ENCODE peak calls at places on chromosomes 6 and 20, in five cellular contexts. Z is neuronal stem cell, N is mesenchymal stem cell, P is H9, C is H1. J is an unnamed sample.
A peak's percentile ranks its signal among the peaks of the same experiment; 100 is the strongest.

GRCh38 chr6:13760948-13761347 is 49.3 kb upstream of the RANBP9 start:
- DNase-seq in Z (no peak), N (no peak), P (no peak), C (no peak), J (no peak)

GRCh38 chr6:47343631-47344421 is 34.1 kb upstream of the TNFRSF21 start:
- DNase-seq in N (no peak), P (no peak), Z (no peak), C (no peak), J (peak; percentile 6)

GRCh38 chr20:20568604-20569205 is 143.7 kb downstream of the RALGAPA2 start:
- DNase-seq in Z (peak; percentile 35), P (no peak), C (no peak), N (peak; percentile 47), J (peak; percentile 69)

GRCh38 chr6:159701413-159701999 is 8.5 kb upstream of the SOD2 start:
- DNase-seq in P (no peak), N (peak; percentile 96), C (no peak), Z (no peak), J (peak; percentile 31)

GRCh38 chr20:24560571-24561485 is 91.4 kb downstream of the SYNDIG1 start:
- DNase-seq in N (no peak), P (no peak), C (no peak), Z (no peak), J (no peak)

GRCh38 chr6:152206072-152206818 is 398.8 kb downstream of the ESR1 start:
- DNase-seq in N (peak; percentile 33), P (peak; percentile 57), C (peak; percentile 15), Z (no peak), J (peak; percentile 58)

GRCh38 chr20:31475032-31475431 is at the start of the genes DEFB124 and REM1:
- DNase-seq in P (peak; percentile 57), Z (no peak), C (no peak), N (no peak), J (no peak)

GRCh38 chr6:159608961-159609673 is 83.9 kb downstream of the SOD2 start:
- DNase-seq in P (peak; percentile 65), C (peak; percentile 34), N (no peak), Z (no peak), J (peak; percentile 13)

GRCh38 chr6:89287351-89288028 is 27.6 kb downstream of the GABRR2 start:
- DNase-seq in N (no peak), P (no peak), Z (no peak), C (no peak), J (no peak)

GRCh38 chr6:56026461-56027180 is 151.2 kb upstream of the BMP5 start:
- DNase-seq in C (no peak), P (no peak), Z (no peak), N (no peak), J (peak; percentile 46)

GRCh38 chr20:45781391-45781931 is 10.2 kb downstream of the WFDC3 start:
- DNase-seq in C (no peak), Z (no peak), N (peak; percentile 94), P (no peak), J (no peak)

DNA sequence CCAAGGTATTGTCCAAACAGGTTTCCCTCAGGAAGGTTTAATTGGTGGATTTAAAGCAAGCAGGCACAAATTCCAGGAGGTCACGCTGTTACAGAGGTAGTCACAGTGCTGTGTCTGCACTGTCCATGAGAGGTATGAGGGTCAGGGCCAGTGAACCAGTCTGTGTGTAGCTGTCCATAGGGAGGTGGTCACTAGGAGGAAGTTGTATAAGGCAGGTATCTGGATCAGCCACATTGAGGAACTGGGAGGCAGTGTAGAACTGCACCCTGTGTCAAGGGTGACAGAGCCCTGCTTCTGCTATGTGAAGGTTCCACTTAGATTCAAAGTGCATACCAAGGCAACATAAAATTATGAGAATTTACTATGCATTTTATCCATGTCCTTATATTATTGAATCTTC is 73.3 kb downstream of the MAP3K4 start:
- DNase-seq in P (no peak), N (no peak), C (no peak), Z (no peak), J (no peak)
- H2AK5ac ChIP-seq in P (no peak overlapping the region), N (no peak overlapping the region), C (no peak overlapping the region), Z (no peak overlapping the region), J (no peak overlapping the region)

GRCh38 chr20:11810316-11811130 is 107.2 kb upstream of the BTBD3 start:
- DNase-seq in P (no peak), C (no peak), N (peak; percentile 37), Z (no peak), J (no peak)
- H2BK12ac ChIP-seq in P (no peak overlapping the region), C (no peak overlapping the region), N (no peak overlapping the region), Z (no peak overlapping the region), J (no peak overlapping the region)

GRCh38 chr6:75624988-75625387 is 23.3 kb downstream of the SENP6 start:
- DNase-seq in C (no peak), N (no peak), P (no peak), Z (no peak), J (no peak)

GRCh38 chr6:75621846-75622245 is 20.2 kb downstream of the SENP6 start:
- DNase-seq in P (no peak), N (no peak), C (no peak), Z (no peak), J (no peak)

GRCh38 chr6:75619230-75619899 is 17.7 kb downstream of the SENP6 start:
- DNase-seq in C (no peak), P (no peak), N (no peak), Z (no peak), J (no peak)

GRCh38 chr6:75620387-75621304 is 19.0 kb downstream of the SENP6 start:
- DNase-seq in N (no peak), P (no peak), Z (no peak), C (no peak), J (no peak)

DNA sequence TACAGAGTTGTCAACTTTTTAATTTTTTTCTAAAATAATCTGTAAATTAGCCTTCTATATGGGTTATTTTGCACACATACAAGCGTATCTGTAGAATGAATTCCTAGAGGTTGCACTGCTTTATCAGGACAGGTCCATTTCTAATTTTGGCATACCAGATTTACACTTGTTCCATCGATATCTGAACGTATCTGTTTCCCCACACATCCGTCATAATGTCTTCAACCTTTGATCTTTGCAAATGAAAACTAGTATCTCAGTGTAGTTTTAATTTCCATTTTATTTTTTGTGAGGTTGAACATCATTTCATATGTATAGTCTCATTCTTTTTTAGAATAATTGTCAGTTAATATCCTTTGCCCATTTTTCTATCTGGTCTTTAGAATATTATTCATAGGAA is 22.7 kb downstream of the SENP6 start:
- DNase-seq in P (no peak), C (no peak), N (no peak), Z (no peak), J (no peak)
- H2AK5ac ChIP-seq in P (no peak overlapping the region), C (no peak overlapping the region), N (no peak overlapping the region), Z (no peak overlapping the region), J (no peak overlapping the region)

GRCh38 chr20:3754258-3754595 is 13.3 kb downstream of the ADISSP start:
- DNase-seq in Z (no peak), P (no peak), N (no peak), C (no peak), J (no peak)
- H2BK12ac ChIP-seq in Z (no peak overlapping the region), P (no peak overlapping the region), N (peak overlapping the region; percentile 38), C (no peak overlapping the region), J (no peak overlapping the region)

J was measured in trophoblast cell.